ENCODE peak calls at places on chromosomes 4 and X, in four cellular contexts. One of them, this sample, is unnamed. For H3K4me1 and H3K36me3, the result is how much of the 10 kb centered on the place peaks cover.

GRCh38 chrX:40008841-40009461 is 88.8 kb downstream of the BCOR start:
- DNase-seq in spleen: peak
- DNase-seq in tibial artery: no peak
- DNase-seq in heart left ventricle: peak
- DNase-seq in this sample: no peak

GRCh38 chr4:848803-849477 is 23.0 kb upstream of the CPLX1 start:
- DNase-seq in spleen: peak
- DNase-seq in tibial artery: no peak
- DNase-seq in heart left ventricle: peak
- DNase-seq in this sample: no peak

GRCh38 chrX:150478496-150479492 is 89.6 kb upstream of the MTM1 start:
- DNase-seq in spleen: no peak
- DNase-seq in tibial artery: no peak
- DNase-seq in heart left ventricle: no peak
- DNase-seq in this sample: no peak

GRCh38 chrX:13341491-13342101 is 21.7 kb upstream of the ATXN3L start:
- DNase-seq in spleen: no peak
- DNase-seq in tibial artery: no peak
- DNase-seq in heart left ventricle: no peak
- DNase-seq in this sample: no peak

GRCh38 chrX:28058906-28059305 is 77.7 kb upstream of the DCAF8L1 start:
- DNase-seq in spleen: no peak
- DNase-seq in tibial artery: no peak
- DNase-seq in heart left ventricle: no peak
- DNase-seq in this sample: no peak

GRCh38 chr4:70356185-70356584 is 4.4 kb upstream of the SMR3A start:
- DNase-seq in spleen: no peak
- DNase-seq in tibial artery: no peak
- DNase-seq in heart left ventricle: no peak
- DNase-seq in this sample: no peak

GRCh38 chrX:116232833-116233232 is 62.3 kb downstream of the AGTR2 start:
- DNase-seq in spleen: no peak
- DNase-seq in tibial artery: no peak
- DNase-seq in heart left ventricle: no peak
- DNase-seq in this sample: no peak

GRCh38 chrX:68438575-68438974 is 5.3 kb upstream of the OPHN1 start:
- DNase-seq in spleen: no peak
- DNase-seq in tibial artery: no peak
- DNase-seq in heart left ventricle: no peak
- DNase-seq in this sample: no peak

GRCh38 chrX:130669233-130669632 is 233.8 kb downstream of the ENOX2 start:
- DNase-seq in spleen: no peak
- DNase-seq in tibial artery: no peak
- DNase-seq in heart left ventricle: no peak
- DNase-seq in this sample: no peak

GRCh38 chr4:167831853-167832252 is 260.5 kb upstream of the ANXA10 start:
- DNase-seq in spleen: no peak
- DNase-seq in tibial artery: no peak
- DNase-seq in heart left ventricle: no peak
- DNase-seq in this sample: no peak

GRCh38 chr4:30616943-30617646 is 103.1 kb upstream of the PCDH7 start:
- DNase-seq in spleen: no peak
- DNase-seq in tibial artery: no peak
- DNase-seq in heart left ventricle: no peak
- DNase-seq in this sample: no peak

DNA sequence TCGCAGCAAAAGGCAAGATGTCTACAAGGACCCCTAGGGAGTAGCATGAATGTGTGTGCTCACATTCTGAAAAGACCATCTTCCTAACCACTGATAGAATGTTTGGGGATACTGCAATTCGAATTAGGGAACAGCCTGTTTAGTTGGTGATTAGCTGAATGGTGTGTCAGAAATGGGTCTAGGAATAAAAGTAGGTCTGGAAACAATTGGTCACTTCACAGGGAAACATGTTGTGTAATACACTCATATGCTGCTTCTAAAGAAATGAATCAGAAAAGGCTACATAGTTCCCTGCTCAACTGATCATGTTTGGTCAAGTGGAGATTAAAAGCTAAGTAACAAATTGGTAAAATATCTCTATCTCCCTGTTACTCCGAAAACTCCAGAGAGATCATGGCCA is 2362.4 kb upstream of the TENM3 start:
- DNase-seq in spleen: no peak
- DNase-seq in tibial artery: no peak
- DNase-seq in heart left ventricle: no peak
- DNase-seq in this sample: no peak
- H3K4me1 ChIP-seq in spleen: under half
- H3K4me1 ChIP-seq in tibial artery: under half
- H3K4me1 ChIP-seq in heart left ventricle: under half
- H3K4me1 ChIP-seq in this sample: under half

DNA sequence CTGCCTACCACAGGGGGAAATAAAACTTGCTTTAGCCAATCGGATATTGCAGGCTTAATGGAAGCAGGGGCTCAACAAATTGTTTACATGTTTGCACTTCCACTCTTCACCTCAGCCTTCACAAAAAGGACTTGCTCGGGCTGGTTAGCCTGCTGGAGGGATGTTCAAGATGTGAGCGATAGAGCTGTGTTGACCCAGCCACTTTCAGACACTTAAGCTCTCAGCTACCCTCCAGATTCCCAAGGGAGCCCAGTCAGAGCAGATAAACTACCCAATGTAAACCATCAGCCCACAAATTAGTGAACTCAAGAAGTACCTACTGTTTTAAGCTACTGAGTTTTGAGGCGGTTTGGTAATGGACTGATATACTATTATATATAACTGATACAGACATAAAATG is 508.4 kb upstream of the FTHL17 start:
- DNase-seq in spleen: no peak
- DNase-seq in tibial artery: no peak
- DNase-seq in heart left ventricle: no peak
- DNase-seq in this sample: peak
- H3K36me3 ChIP-seq in spleen: under half
- H3K36me3 ChIP-seq in tibial artery: under half
- H3K36me3 ChIP-seq in heart left ventricle: under half
- H3K36me3 ChIP-seq in this sample: under half

GRCh38 chrX:107716816-107717700 is 58.5 kb downstream of the TSC22D3 start:
- DNase-seq in spleen: peak
- DNase-seq in tibial artery: peak
- DNase-seq in heart left ventricle: peak
- DNase-seq in this sample: peak
- H3K4me1 ChIP-seq in spleen: under half
- H3K4me1 ChIP-seq in tibial artery: half or more
- H3K4me1 ChIP-seq in heart left ventricle: under half
- H3K4me1 ChIP-seq in this sample: under half

GRCh38 chr4:82461710-82462109 is 31.3 kb downstream of the ENOPH1 start:
- DNase-seq in spleen: no peak
- DNase-seq in tibial artery: no peak
- DNase-seq in heart left ventricle: no peak
- DNase-seq in this sample: no peak
- H3K36me3 ChIP-seq in spleen: under half
- H3K36me3 ChIP-seq in tibial artery: under half
- H3K36me3 ChIP-seq in heart left ventricle: under half
- H3K36me3 ChIP-seq in this sample: half or more

DNA sequence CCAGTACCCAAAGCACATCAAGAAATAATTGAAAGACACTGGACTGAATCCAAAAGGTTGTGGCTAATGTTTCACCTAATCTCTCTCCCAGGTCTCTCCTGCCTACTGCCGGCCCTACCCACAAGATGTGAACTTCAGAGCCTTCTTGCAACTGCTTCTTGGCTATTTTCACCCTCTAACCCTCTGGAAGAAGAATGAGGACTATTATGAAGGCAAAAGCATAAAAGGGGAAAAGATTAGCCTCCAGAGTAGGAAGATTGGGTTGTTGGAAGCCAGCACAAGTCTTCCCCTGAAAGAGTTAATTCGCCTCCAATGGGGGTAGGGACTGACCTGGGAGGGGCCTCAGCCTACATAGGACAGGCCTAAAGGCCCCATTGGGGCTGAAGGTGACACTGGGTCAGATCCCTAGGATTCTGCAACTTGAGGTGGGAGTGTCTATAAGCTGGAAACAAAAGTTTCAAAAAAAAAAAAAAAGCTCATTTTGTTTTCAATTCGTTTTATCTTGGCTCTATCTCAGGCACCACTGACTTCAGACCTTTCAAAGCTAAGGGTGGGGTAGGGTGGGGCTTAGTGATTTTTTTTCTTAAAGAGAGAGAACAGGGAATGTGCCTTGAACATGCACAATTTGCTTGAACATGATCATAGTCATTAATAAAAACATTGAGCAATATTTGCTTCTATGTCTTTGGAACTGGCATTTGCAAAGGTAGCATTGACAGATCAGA is 278.6 kb upstream of the KLF3 start:
- DNase-seq in spleen: no peak
- DNase-seq in tibial artery: no peak
- DNase-seq in heart left ventricle: no peak
- DNase-seq in this sample: no peak
- H3K4me1 ChIP-seq in spleen: under half
- H3K4me1 ChIP-seq in tibial artery: under half
- H3K4me1 ChIP-seq in heart left ventricle: under half
- H3K4me1 ChIP-seq in this sample: under half

DNA sequence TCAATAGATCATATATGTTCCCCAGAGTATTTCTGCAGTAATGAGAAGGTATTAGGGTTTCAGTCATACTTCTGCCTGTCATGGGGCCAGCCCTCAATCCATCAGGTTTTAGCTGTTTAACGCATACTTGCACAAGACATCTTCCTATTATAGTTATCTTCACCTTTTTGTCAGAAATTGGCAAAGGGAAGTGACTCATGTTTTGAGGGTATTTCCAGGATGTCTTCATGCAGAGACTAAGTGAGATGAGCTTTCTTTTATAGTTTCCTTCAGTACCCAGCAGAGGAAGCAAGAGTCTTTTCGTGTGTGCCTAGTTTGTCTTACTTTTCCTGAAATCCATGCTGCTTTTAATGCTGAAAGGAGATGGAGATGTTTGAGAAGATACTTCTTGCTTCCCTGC is 9.5 kb downstream of the CSTF2 start:
- DNase-seq in spleen: no peak
- DNase-seq in tibial artery: no peak
- DNase-seq in heart left ventricle: no peak
- DNase-seq in this sample: no peak
- H3K36me3 ChIP-seq in spleen: under half
- H3K36me3 ChIP-seq in tibial artery: under half
- H3K36me3 ChIP-seq in heart left ventricle: under half
- H3K36me3 ChIP-seq in this sample: under half

This sample was measured in SJCRH30.